ENCODE peak calls at places on chromosomes 1 and 21, in ten cellular contexts. A is foreskin fibroblast, C is body of pancreas, P is A549, S is HFFc6, G is mesothelial cell of epicardium, F is HCT116, H is GM13976, D is adrenal gland, W is WTC11. N is an unnamed sample.

GRCh38 chr1:162562452-162562828 is 918 bp downstream of the UAP1 start:
- DNase-seq in A (peak; percentile 58), C (peak; percentile 26), P (no peak), S (peak; percentile 60), G (no peak), F (no peak), H (no peak), D (peak; percentile 22), W (no peak), N (no peak)

GRCh38 chr21:42293649-42294272 is 21.4 kb downstream of the TFF3 start:
- DNase-seq in A (no peak), C (no peak), P (no peak), S (no peak), G (no peak), F (no peak), H (no peak), D (no peak), W (peak; percentile 9), N (no peak)

GRCh38 chr1:40532062-40532389 is 589 bp downstream of the ZNF684 start:
- DNase-seq in A (no peak), C (no peak), P (no peak), S (no peak), G (no peak), F (no peak), H (no peak), D (no peak), W (no peak), N (no peak)

GRCh38 chr1:214980931-214981330 is 101.6 kb upstream of the KCNK2 start:
- DNase-seq in A (no peak), C (no peak), P (no peak), S (no peak), G (no peak), F (no peak), H (no peak), D (no peak), W (no peak), N (no peak)

GRCh38 chr1:197444754-197445153 is 176.7 kb downstream of the CRB1 start:
- DNase-seq in A (peak; percentile 10), C (no peak), P (no peak), S (peak; percentile 46), G (no peak), F (no peak), H (no peak), D (no peak), W (no peak), N (no peak)

GRCh38 chr1:246417152-246417812 is 89.8 kb downstream of the SMYD3 start:
- DNase-seq in A (peak; percentile 73), C (no peak), P (no peak), S (peak; percentile 59), G (no peak), F (no peak), H (no peak), D (peak; percentile 30), W (no peak), N (no peak)

GRCh38 chr1:61450454-61451213 is 274.3 kb downstream of the TM2D1 start:
- DNase-seq in A (no peak), C (no peak), P (peak; percentile 11), S (no peak), G (no peak), F (no peak), H (no peak), D (no peak), W (no peak), N (no peak)

GRCh38 chr1:177128665-177129281 is 35.7 kb downstream of the ASTN1 start:
- DNase-seq in A (no peak), C (no peak), P (no peak), S (no peak), G (no peak), F (no peak), H (no peak), D (no peak), W (no peak), N (no peak)

GRCh38 chr1:151314137-151314875 is 12.9 kb downstream of the PI4KB start:
- DNase-seq in A (peak; percentile 89), C (peak; percentile 59), P (peak; percentile 38), S (peak; percentile 70), G (no peak), F (no peak), H (no peak), D (peak; percentile 93), W (no peak), N (no peak)

GRCh38 chr1:208239518-208240381 is 4.4 kb downstream of the PLXNA2 start:
- DNase-seq in A (no peak), C (peak; percentile 65), P (no peak), S (no peak), G (no peak), F (no peak), H (no peak), D (no peak), W (no peak), N (no peak)
- TF ChIP-seq CTCF in A (no peak), C (no peak), P (no peak), S (no peak), G (no peak), F (no peak), H (no peak), D (no peak), W (no peak), N (no peak)

DNA sequence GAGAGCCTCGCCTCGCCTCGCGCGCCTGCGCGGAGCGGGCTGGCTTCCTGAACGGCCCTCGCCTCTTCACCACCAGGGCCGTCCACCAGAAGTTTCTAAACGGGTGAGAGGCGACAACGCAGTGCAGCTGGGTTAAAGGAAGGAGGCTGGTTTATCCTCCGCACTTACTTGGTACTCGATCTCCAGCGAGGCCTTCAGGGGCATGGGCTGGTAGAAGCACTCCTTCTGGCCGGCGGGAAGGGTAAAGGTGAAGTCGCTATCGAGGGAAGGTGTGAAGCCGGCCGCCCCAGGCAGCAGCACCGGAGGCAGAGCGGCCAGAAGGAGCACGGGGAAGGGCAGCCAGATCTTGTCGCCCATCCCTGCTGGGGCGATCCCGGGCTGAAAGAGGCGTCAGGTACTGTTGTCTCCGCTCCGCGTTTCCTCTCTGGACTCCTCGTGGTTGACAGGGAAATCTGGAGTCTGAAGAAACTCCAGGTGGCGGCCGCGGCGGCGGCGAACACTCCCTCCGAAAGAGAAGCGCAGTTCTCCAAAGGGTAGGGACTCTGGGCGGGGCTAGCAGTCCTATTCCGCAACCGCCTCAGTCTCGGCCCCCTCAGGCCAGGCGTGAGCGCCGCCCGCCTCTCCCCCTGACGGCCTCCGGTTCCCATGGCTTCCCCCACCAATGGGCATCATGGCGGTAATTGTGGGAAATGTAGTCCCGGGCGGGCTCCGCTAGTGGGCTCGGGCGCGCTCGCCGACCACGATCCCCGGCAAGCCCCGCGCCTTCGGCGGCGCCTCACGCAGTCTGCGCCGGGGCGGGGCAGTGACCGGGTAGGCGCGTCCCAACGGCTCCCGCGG is at the start of gene TMED5:
- DNase-seq in A (peak; percentile 99), C (peak; percentile 97), P (peak; percentile 62), S (peak; percentile 98), G (peak; percentile 91), F (peak; percentile 94), H (peak; percentile 91), D (peak; percentile 99), W (peak; percentile 98), N (peak; percentile 97)
- TF ChIP-seq CTCF in A (no peak), C (peak; percentile 56), P (no peak), S (peak; percentile 34), G (no peak), F (no peak), H (peak; percentile 10), D (peak; percentile 49), W (no peak), N (no peak)

GRCh38 chr1:114651893-114652292 is 18.0 kb downstream of the DENND2C start:
- DNase-seq in A (no peak), C (no peak), P (no peak), S (no peak), G (no peak), F (no peak), H (no peak), D (no peak), W (no peak), N (no peak)

DNA sequence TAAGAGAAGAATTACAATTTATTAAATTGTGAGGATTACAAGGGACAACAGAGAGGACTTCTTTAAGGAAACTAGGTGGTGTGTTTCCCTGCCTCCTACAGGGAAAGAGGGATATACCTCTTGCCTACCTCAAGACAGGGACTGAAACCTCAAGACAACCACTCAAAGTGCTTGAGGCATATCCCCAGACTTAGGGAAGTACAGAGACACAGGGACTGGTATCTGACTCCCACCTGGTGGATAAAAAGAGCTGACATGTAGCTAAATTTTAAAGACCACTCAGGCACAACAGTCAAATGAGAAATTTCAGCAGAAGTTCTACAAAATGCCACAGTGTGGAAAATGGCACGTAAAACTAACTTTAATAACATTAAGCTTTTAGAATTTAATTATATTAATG is 21.3 kb downstream of the DENND2C start:
- DNase-seq in A (no peak), C (no peak), P (no peak), S (no peak), G (no peak), F (no peak), H (no peak), D (no peak), W (no peak), N (no peak)
- TF ChIP-seq CTCF in A (no peak), C (no peak), P (no peak), S (no peak), G (peak; percentile 12), F (peak; percentile 3), H (no peak), D (no peak), W (no peak), N (no peak)

GRCh38 chr1:30229557-30229956 is 493.8 kb downstream of the MATN1 start:
- DNase-seq in A (no peak), C (no peak), P (no peak), S (no peak), G (no peak), F (no peak), H (no peak), D (no peak), W (no peak), N (no peak)

GRCh38 chr1:30229960-30230359 is 493.4 kb downstream of the MATN1 start:
- DNase-seq in A (no peak), C (no peak), P (no peak), S (no peak), G (no peak), F (no peak), H (no peak), D (no peak), W (no peak), N (no peak)

GRCh38 chr1:30226648-30227047 is 496.7 kb downstream of the MATN1 start:
- DNase-seq in A (no peak), C (no peak), P (no peak), S (no peak), G (no peak), F (no peak), H (no peak), D (no peak), W (no peak), N (no peak)

GRCh38 chr1:30234091-30234490 is 489.3 kb downstream of the MATN1 start:
- DNase-seq in A (no peak), C (no peak), P (no peak), S (no peak), G (no peak), F (no peak), H (no peak), D (no peak), W (no peak), N (no peak)

DNA sequence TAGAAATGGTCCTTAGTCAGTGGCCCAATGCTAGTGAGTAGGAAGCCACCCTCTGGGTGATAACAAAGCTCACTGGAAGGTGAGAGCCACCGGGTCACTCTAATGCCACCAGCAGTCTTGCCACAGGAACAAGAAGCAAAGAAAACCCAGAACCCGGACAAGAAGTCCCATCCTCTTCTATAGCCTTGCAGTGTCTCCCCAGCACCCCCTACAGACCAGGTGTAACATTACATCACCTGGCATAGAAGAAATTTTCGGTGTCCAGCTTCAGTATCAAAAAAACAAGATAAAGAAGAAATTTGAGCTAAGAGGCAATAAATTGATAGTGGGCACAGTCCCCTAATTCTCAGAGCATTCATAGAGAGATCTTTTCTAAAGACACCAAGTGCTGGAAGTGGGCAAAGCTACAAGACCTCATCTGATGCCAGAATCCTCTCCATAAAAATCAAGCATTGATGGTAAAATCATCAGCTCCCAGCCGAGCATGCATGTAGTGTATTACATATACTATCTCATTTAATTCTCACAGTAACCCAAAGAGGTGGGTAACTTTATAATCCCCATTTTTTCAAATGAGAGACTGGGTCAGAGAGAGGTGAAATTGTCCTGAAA is 491.0 kb downstream of the MATN1 start:
- DNase-seq in A (no peak), C (no peak), P (peak; percentile 5), S (no peak), G (no peak), F (peak; percentile 27), H (peak; percentile 56), D (no peak), W (peak; percentile 38), N (peak; percentile 25)
- TF ChIP-seq CTCF in A (peak; percentile 37), C (peak; percentile 35), P (peak; percentile 14), S (peak; percentile 37), G (peak; percentile 56), F (peak; percentile 48), H (peak; percentile 57), D (peak; percentile 37), W (peak; percentile 79), N (peak; percentile 70)

N was measured in endothelial cell.